ENCODE peak calls at places on chromosomes 6 and 20, in five cellular contexts. P is esophagus muscularis mucosa, E is left ventricle myocardium inferior, Q is BJ, K is GM06990. Z is an unnamed sample.

GRCh38 chr6:170041526-170041925 is 249.4 kb downstream of the DLL1 start:
- DNase-seq in P (no peak), E (no peak), Q (no peak), K (no peak), Z (no peak)

GRCh38 chr6:106527979-106528378 is 101.3 kb downstream of the RTN4IP1 start:
- DNase-seq in P (no peak), E (no peak), Q (peak; percentile 96), K (no peak), Z (no peak)

GRCh38 chr6:34207695-34208443 is 28.8 kb upstream of the HMGA1 start:
- DNase-seq in P (no peak), E (no peak), Q (no peak), K (no peak), Z (no peak)

GRCh38 chr6:42722497-42722896 is at the start of gene PRPH2:
- DNase-seq in P (no peak), E (no peak), Q (no peak), K (no peak), Z (no peak)

GRCh38 chr6:161418458-161418945 is 144.6 kb upstream of the AGPAT4 start:
- DNase-seq in P (no peak), E (no peak), Q (peak; percentile 25), K (peak; percentile 22), Z (peak; percentile 86)

GRCh38 chr6:164086326-164086887 is 671.9 kb downstream of the QKI start:
- DNase-seq in P (no peak), E (no peak), Q (no peak), K (no peak), Z (no peak)

GRCh38 chr6:25296980-25297379 is 17.8 kb downstream of the CARMIL1 start:
- DNase-seq in P (no peak), E (peak; percentile 31), Q (peak; percentile 17), K (no peak), Z (no peak)

GRCh38 chr6:30748851-30749540 is 4.6 kb upstream of the IER3 start:
- DNase-seq in P (no peak), E (no peak), Q (no peak), K (no peak), Z (no peak)

GRCh38 chr6:30344868-30345671 is at the start of gene RPP21:
- DNase-seq in P (no peak), E (peak; percentile 88), Q (peak; percentile 25), K (peak; percentile 90), Z (peak; percentile 91)

GRCh38 chr6:2556761-2557160 is 194.0 kb downstream of the MYLK4 start:
- DNase-seq in P (peak; percentile 47), E (no peak), Q (no peak), K (no peak), Z (no peak)

GRCh38 chr6:83303426-83303825 is 110.3 kb downstream of the RWDD2A start:
- DNase-seq in P (no peak), E (no peak), Q (no peak), K (no peak), Z (no peak)

GRCh38 chr6:140908505-140908904 is 1224.2 kb upstream of the GJE1 start:
- DNase-seq in P (no peak), E (no peak), Q (no peak), K (no peak), Z (no peak)

GRCh38 chr6:71080151-71080550 is 123.3 kb upstream of the B3GAT2 start:
- DNase-seq in P (no peak), E (no peak), Q (no peak), K (no peak), Z (no peak)

GRCh38 chr6:89073014-89073620 is 7.4 kb upstream of the PNRC1 start:
- DNase-seq in P (no peak), E (no peak), Q (no peak), K (no peak), Z (no peak)

GRCh38 chr20:36467076-36467999 is 74.0 kb upstream of the MYL9 start:
- DNase-seq in P (no peak), E (peak; percentile 68), Q (no peak), K (peak; percentile 51), Z (no peak)

GRCh38 chr20:40966103-40966502 is 62.5 kb upstream of the TOP1 start:
- DNase-seq in P (peak; percentile 55), E (no peak), Q (no peak), K (no peak), Z (no peak)

GRCh38 chr6:126905917-126906316 is 212.6 kb upstream of the RSPO3 start:
- DNase-seq in P (no peak), E (no peak), Q (no peak), K (no peak), Z (peak; percentile 21)

GRCh38 chr6:104325341-104326172 is 534.2 kb downstream of the HACE1 start:
- DNase-seq in P (no peak), E (no peak), Q (no peak), K (no peak), Z (peak; percentile 19)

GRCh38 chr20:53852025-53852424 is 218.4 kb downstream of the BCAS1 start:
- DNase-seq in P (no peak), E (no peak), Q (no peak), K (no peak), Z (no peak)

GRCh38 chr6:43774776-43775583 is 5.0 kb downstream of the VEGFA start:
- DNase-seq in P (no peak), E (peak; percentile 82), Q (no peak), K (peak; percentile 61), Z (peak; percentile 66)

GRCh38 chr6:116287668-116288282 is 8.0 kb upstream of the TSPYL1 start:
- DNase-seq in P (no peak), E (no peak), Q (no peak), K (no peak), Z (no peak)

GRCh38 chr6:81816387-81816786 is 63.9 kb upstream of the TENT5A start:
- DNase-seq in P (no peak), E (no peak), Q (no peak), K (no peak), Z (no peak)

GRCh38 chr6:17058550-17058949 is 43.3 kb upstream of the STMND1 start:
- DNase-seq in P (no peak), E (no peak), Q (no peak), K (no peak), Z (no peak)

GRCh38 chr6:16764188-16764950 is 3.1 kb upstream of the ATXN1 start:
- DNase-seq in P (no peak), E (no peak), Q (no peak), K (no peak), Z (no peak)

GRCh38 chr20:57792386-57793095 is 82.7 kb upstream of the PMEPA1 start:
- DNase-seq in P (no peak), E (no peak), Q (no peak), K (no peak), Z (no peak)

GRCh38 chr6:9499709-9500108 is 915.2 kb downstream of the TFAP2A start:
- DNase-seq in P (no peak), E (no peak), Q (no peak), K (no peak), Z (no peak)

GRCh38 chr6:88358846-88359245 is 192.7 kb upstream of the CNR1 start:
- DNase-seq in P (no peak), E (no peak), Q (no peak), K (no peak), Z (no peak)

GRCh38 chr6:111661541-111662041 is 55.9 kb upstream of the TRAF3IP2 start:
- DNase-seq in P (no peak), E (no peak), Q (no peak), K (no peak), Z (no peak)

GRCh38 chr6:38021029-38021428 is 201.5 kb downstream of the ZFAND3 start:
- DNase-seq in P (no peak), E (no peak), Q (no peak), K (no peak), Z (no peak)

GRCh38 chr6:111087871-111088667 is 766 bp downstream of the SLC16A10 start:
- DNase-seq in P (no peak), E (peak; percentile 19), Q (no peak), K (peak; percentile 59), Z (peak; percentile 15)

GRCh38 chr6:69162811-69163210 is 527.7 kb downstream of the ADGRB3 start:
- DNase-seq in P (no peak), E (no peak), Q (no peak), K (no peak), Z (no peak)

GRCh38 chr6:129251669-129252376 is 368.9 kb downstream of the LAMA2 start:
- DNase-seq in P (no peak), E (no peak), Q (peak; percentile 11), K (peak; percentile 5), Z (peak; percentile 79)

GRCh38 chr6:137543114-137543513 is 48.9 kb upstream of the OLIG3 start:
- DNase-seq in P (no peak), E (no peak), Q (no peak), K (no peak), Z (no peak)
- TF ChIP-seq CTCF in P (no peak), E (no peak), Q (no peak), K (no peak), Z (no peak)

DNA sequence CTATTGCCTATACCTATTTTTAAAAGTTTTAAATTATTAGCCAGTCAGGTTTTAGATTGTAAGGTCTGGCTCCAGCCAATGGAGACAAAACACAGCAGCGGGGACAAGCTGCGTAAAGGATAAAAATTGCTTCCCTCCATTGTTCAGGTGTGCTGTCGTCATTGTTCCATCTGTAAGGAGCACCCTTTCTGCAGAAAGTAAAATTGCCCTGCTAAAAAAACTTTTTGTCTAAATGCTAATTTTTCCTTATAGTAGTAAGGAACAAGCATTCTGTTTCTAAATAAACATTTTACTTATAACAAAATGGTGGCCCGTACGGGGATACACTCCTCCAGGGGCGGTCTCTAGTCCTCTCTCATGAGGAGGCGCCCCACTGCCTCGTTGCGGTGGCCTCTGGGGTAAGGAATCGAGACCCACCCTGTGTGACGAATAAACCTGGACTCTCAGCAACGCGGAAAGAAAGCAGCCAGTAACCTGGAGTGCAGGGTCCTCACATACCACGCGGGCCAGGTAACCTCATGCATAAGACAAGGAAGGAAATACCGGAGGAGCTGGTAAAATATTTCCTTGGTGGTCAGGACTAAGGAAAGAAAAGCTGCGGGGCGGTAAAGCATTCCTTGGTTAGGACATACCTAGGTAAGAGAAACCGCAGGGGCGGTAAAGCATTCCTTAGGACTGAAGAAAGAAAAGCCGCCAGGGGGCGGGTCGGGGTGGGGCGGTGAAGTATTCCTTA is 80.5 kb downstream of the SYTL3 start:
- DNase-seq in P (no peak), E (no peak), Q (no peak), K (no peak), Z (no peak)
- TF ChIP-seq CTCF in P (no peak), E (no peak), Q (no peak), K (no peak), Z (no peak)

DNA sequence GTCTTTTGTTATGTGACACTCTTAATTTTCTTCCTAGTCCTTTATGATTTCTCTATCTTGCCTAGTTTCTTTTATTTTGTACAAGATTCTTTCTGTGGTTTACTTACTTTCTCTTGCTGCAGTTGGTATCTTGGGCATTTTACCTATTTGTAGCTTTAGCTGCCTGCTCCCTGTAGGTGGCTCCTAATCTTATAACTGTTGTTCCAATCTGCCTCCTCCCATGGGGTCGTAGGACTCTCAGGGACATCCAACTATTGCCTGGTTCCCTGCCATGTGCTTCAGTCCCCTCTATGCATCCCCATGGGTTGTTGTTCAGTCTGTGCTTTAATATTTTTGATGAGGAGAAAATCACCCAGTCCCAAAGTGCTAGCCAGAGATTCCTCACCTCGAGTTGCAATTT is 31.4 kb downstream of the RIN2 start:
- DNase-seq in P (no peak), E (no peak), Q (no peak), K (no peak), Z (no peak)
- TF ChIP-seq CTCF in P (no peak), E (no peak), Q (no peak), K (no peak), Z (no peak)

GRCh38 chr6:125154184-125155135 is 887 bp downstream of the TPD52L1 start:
- DNase-seq in P (no peak), E (no peak), Q (no peak), K (peak; percentile 9), Z (peak; percentile 51)
- TF ChIP-seq CTCF in P (no peak), E (peak; percentile 19), Q (peak; percentile 25), K (no peak), Z (no peak)